ENCODE peak calls at places on chromosomes 1 and 21, in four cellular contexts. P is cardiac muscle cell, S is dorsolateral prefrontal cortex, Q is IMR-90. D is an unnamed sample.

GRCh38 chr1:228144213-228145049 is 4.4 kb downstream of the GUK1 start:
- DNase-seq in S (no peak), Q (no peak), P (no peak), D (no peak)

GRCh38 chr1:246181244-246181643 is 325.8 kb downstream of the SMYD3 start:
- DNase-seq in Q (peak), S (no peak), P (no peak), D (no peak)

GRCh38 chr1:30117685-30118084 is 605.7 kb downstream of the MATN1 start:
- DNase-seq in P (no peak), Q (no peak), S (no peak), D (no peak)

GRCh38 chr1:211196880-211197279 is 62.3 kb upstream of the RCOR3 start:
- DNase-seq in S (no peak), P (no peak), Q (no peak), D (no peak)

GRCh38 chr1:20120796-20121195 is 1.5 kb upstream of the PLA2G2D start:
- DNase-seq in P (no peak), S (no peak), Q (no peak), D (no peak)

GRCh38 chr1:207431508-207431907 is 22.6 kb upstream of the CR2 start:
- DNase-seq in S (no peak), Q (no peak), P (no peak), D (no peak)

GRCh38 chr1:58779059-58779754 is 4.6 kb downstream of the JUN start:
- DNase-seq in S (no peak), Q (peak), P (no peak), D (no peak)

GRCh38 chr1:201175820-201176500 is 14.7 kb upstream of the IGFN1 start:
- DNase-seq in Q (no peak), S (no peak), P (no peak), D (no peak)

GRCh38 chr1:114314576-114314975 is 160.9 kb upstream of the SYT6 start:
- DNase-seq in S (no peak), P (no peak), Q (no peak), D (no peak)

GRCh38 chr1:167057297-167057688 is 32.9 kb downstream of the GPA33 start:
- DNase-seq in S (peak), P (peak), Q (peak), D (no peak)

GRCh38 chr1:18636762-18637552 is 6.3 kb downstream of the PAX7 start:
- DNase-seq in P (no peak), Q (no peak), S (no peak), D (no peak)

GRCh38 chr1:89995595-89996397 is 886 bp downstream of the ZNF326 start:
- DNase-seq in Q (no peak), P (no peak), S (no peak), D (no peak)

GRCh38 chr1:231899046-231899445 is 272.5 kb downstream of the DISC1 start:
- DNase-seq in S (no peak), Q (no peak), P (no peak), D (no peak)

GRCh38 chr1:182122265-182122664 is 60.8 kb upstream of the ZNF648 start:
- DNase-seq in S (no peak), Q (no peak), P (no peak), D (no peak)

GRCh38 chr1:53349369-53349705 is 21.5 kb upstream of the LRP8 start:
- DNase-seq in P (no peak), S (peak), Q (no peak), D (no peak)

GRCh38 chr21:46568562-46568961 is 36.3 kb downstream of the S100B start:
- DNase-seq in S (no peak), Q (no peak), P (no peak), D (no peak)

GRCh38 chr1:218284377-218284916 is 646 bp upstream of the RRP15 start:
- DNase-seq in S (peak), P (peak), Q (no peak), D (no peak)

GRCh38 chr1:78301141-78301540 is 189.6 kb upstream of the PTGFR start:
- DNase-seq in P (no peak), S (no peak), Q (no peak), D (no peak)

GRCh38 chr1:182955596-182956588 is 2.9 kb upstream of the SHCBP1L start:
- DNase-seq in Q (peak), S (no peak), P (no peak), D (no peak)

GRCh38 chr1:169048043-169048442 is 58.4 kb upstream of the ATP1B1 start:
- DNase-seq in Q (no peak), P (no peak), S (no peak), D (no peak)

GRCh38 chr1:93616996-93617669 is 64.5 kb downstream of the BCAR3 start:
- DNase-seq in Q (no peak), P (no peak), S (peak), D (no peak)

GRCh38 chr1:207811319-207811718 is 59.5 kb downstream of the CD46 start:
- DNase-seq in P (no peak), Q (no peak), S (no peak), D (no peak)

GRCh38 chr1:16019580-16020277 is 1.9 kb upstream of the HSPB7 start:
- DNase-seq in P (peak), Q (peak), S (no peak), D (no peak)

GRCh38 chr1:111164151-111164550 is 24.1 kb downstream of the CEPT1 start:
- DNase-seq in P (no peak), Q (no peak), S (no peak), D (no peak)

GRCh38 chr1:165364432-165365133 is 8.1 kb upstream of the LMX1A start:
- DNase-seq in Q (no peak), P (no peak), S (no peak), D (peak)

GRCh38 chr1:205774277-205775014 is 836 bp downstream of the RAB29 start:
- DNase-seq in Q (no peak), P (peak), S (no peak), D (no peak)

GRCh38 chr1:59601032-59601431 is 213.7 kb upstream of the HOOK1 start:
- DNase-seq in P (peak), S (no peak), Q (no peak), D (no peak)

GRCh38 chr1:88774151-88774556 is 90.1 kb downstream of the PKN2 start:
- DNase-seq in Q (no peak), S (no peak), P (no peak), D (no peak)

GRCh38 chr1:12159826-12160225 is 7.0 kb upstream of the TNFRSF1B start:
- DNase-seq in P (no peak), S (no peak), Q (no peak), D (no peak)

GRCh38 chr1:98286656-98287055 is 365.8 kb upstream of the DPYD start:
- DNase-seq in P (no peak), Q (no peak), S (no peak), D (no peak)

GRCh38 chr1:44924835-44925464 is 61.4 kb downstream of the EIF2B3 start:
- DNase-seq in S (no peak), Q (peak), P (no peak), D (no peak)

GRCh38 chr1:39082811-39083576 is 56.8 kb downstream of the NDUFS5 start:
- DNase-seq in P (no peak), S (no peak), Q (no peak), D (no peak)
- H3K4me3 ChIP-seq in P (no peak), S (peak), Q (no peak), D (no peak)

GRCh38 chr1:31931241-31932225 is 6.6 kb downstream of the PTP4A2 start:
- DNase-seq in S (no peak), Q (peak), P (no peak), D (no peak)
- H3K4me3 ChIP-seq in S (no peak), Q (no peak), P (no peak), D (peak)

GRCh38 chr1:153880962-153881361 is 41.8 kb downstream of the GATAD2B start:
- DNase-seq in S (peak), P (peak), Q (peak), D (peak)

GRCh38 chr1:153880024-153880423 is 42.7 kb downstream of the GATAD2B start:
- DNase-seq in Q (no peak), S (no peak), P (no peak), D (no peak)

GRCh38 chr1:153882296-153882912 is 40.4 kb downstream of the GATAD2B start:
- DNase-seq in Q (peak), S (no peak), P (no peak), D (no peak)

GRCh38 chr1:153881764-153882163 is 41.0 kb downstream of the GATAD2B start:
- DNase-seq in P (no peak), S (no peak), Q (peak), D (no peak)

GRCh38 chr1:153877112-153877511 is 45.7 kb downstream of the GATAD2B start:
- DNase-seq in S (no peak), Q (no peak), P (no peak), D (no peak)
- H3K4me3 ChIP-seq in S (no peak), Q (no peak), P (no peak), D (no peak)

DNA sequence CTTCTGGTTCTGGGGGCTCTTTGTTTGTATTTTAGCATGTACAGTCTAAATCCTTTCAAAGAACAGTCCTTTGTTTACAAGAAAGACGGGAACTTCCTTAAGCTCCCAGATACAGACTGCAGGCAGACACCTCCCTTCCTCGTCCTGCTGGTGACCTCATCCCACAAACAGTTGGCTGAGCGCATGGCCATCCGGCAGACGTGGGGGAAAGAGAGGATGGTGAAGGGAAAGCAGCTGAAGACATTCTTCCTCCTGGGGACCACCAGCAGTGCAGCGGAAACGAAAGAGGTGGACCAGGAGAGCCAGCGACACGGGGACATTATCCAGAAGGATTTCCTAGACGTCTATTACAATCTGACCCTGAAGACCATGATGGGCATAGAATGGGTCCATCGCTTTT is 47.9 kb downstream of the B3GALT5 start:
- DNase-seq in P (no peak), Q (peak), S (no peak), D (no peak)
- H3K4me3 ChIP-seq in P (no peak), Q (no peak), S (no peak), D (peak)

DNA sequence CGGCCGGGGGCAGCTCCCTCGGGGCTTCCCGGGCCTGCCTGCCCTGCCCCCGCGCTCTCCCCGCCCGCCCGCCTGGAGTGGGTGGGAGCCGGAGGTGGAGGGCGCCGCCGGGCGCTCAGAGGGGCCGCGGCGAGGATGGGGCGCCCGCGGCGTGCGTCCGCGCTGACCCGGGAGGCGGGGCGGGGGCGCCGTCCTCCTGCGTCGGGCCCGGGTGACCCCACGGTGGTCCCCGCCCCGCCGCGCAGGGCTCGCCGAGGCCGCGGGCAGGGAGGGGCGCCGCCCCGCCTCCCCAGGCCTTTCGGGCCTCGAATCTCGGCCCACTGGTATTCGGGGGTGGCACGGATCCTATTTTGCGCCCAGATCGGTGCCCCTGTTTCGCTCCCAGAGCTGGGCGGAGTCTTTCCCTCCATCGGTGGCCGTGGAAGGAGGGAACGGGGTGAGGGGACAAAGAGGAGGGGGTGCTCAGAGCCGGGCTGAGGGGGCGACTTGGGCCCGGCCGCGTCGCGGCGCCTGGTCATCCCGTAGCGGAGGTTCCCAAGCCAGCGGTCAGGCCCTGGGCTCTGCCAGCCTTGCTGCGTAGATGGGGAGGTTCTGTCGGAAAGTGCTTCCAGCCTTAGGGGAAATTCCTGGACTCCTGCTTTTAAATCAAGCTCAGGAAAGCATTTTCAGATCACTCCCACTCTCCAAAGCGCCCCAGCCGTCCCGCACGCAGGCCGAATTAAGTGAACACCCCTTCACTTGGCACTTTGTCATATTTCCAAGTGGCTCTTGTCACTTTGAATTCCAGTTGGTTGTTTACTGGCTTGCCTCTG is 546 bp downstream of the PATJ start:
- DNase-seq in P (peak), Q (peak), S (peak), D (no peak)
- H3K4me3 ChIP-seq in P (peak), Q (peak), S (peak), D (peak)

DNA sequence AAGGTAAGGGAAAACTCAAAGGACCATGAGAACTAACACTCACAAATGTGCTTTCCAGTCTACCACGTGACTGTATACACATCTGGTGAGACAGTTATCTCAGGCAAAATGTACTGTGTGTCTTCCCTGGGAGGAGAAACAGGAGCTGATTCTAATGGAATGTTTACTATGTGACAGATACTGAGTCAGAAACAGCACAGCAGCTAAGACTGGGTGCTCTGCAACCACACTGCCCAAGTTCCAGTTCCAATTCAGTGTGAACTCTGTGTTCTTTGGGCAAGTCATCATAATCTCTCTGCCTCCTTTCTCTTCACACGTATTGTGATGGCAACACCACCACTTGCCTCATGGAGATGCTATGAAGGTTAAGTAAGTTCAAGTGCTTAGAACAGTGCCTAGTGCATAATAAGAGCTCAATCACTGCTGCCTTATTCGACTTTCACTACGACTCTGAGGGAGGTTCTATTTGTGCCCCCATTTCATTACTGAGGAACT is 79.0 kb downstream of the SLC45A1 start:
- DNase-seq in P (peak), S (no peak), Q (peak), D (no peak)
- H3K4me3 ChIP-seq in P (no peak), S (no peak), Q (no peak), D (no peak)

DNA sequence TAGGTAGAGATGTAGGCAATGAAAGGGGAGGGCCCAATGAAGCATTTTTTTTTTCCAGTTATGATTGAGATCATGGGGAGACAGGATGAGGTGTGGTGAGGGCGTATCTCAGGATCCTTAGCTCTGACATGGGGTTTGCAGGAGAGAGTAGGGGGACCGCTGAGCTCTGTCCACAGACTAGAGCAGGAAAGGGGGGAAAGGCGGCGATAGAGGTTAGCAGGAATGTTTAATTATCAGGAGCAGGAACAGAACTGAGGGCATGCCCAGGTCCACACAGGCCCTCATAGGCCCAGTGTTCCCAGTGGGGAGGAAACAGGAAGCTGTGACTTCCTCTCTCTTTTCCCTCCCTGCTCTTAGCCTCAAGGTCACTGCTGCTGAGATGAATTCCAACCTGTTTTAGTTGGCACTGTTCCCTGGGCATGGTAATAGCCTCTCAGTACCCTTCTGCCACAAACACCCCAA is 876 bp upstream of the RXFP4 start:
- DNase-seq in P (peak), S (no peak), Q (peak), D (no peak)
- H3K4me3 ChIP-seq in P (no peak), S (no peak), Q (no peak), D (no peak)

GRCh38 chr1:226066415-226067077 is 4.0 kb downstream of the H3-3A start:
- DNase-seq in S (no peak), P (no peak), Q (peak), D (no peak)
- H3K4me3 ChIP-seq in S (no peak), P (no peak), Q (no peak), D (no peak)

DNA sequence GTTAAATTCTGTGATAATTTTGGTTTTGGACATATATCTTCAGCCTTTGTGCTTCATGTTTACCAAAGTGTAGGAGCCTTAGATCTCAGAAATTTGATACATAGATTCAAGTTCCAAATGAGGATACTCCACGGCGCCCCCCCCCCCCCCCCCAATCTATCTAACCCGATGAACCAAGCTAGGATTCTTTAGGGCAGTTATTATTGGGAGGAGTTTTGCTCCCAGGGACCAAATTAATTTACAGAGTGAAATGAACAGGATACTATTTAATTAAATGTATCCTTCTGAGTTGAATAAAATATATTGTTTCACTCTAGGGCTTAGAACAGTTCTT is 3.2 kb downstream of the USP25 start:
- DNase-seq in S (no peak), Q (no peak), P (no peak), D (no peak)
- H3K4me3 ChIP-seq in S (no peak), Q (no peak), P (peak), D (no peak)